ENCODE peak calls at places on chromosome 21, in nine cellular contexts. L, X, O, P, D, S, F, E and C are unnamed samples.

GRCh38 chr21:22881131-22881530 is 1882.9 kb downstream of the NCAM2 start:
- DNase-seq in L (no peak), X (no peak), O (no peak), P (no peak), D (no peak), S (no peak), F (no peak), E (no peak), C (no peak)

GRCh38 chr21:44681861-44682579 is at the start of gene KRTAP12-1:
- DNase-seq in L (no peak), X (no peak), O (no peak), P (no peak), D (no peak), S (no peak), F (no peak), E (no peak), C (peak; percentile 4)

GRCh38 chr21:45151484-45152115 is 77.2 kb downstream of the ADARB1 start:
- DNase-seq in L (no peak), X (peak; percentile 13), O (no peak), P (no peak), D (no peak), S (peak; percentile 50), F (no peak), E (no peak), C (no peak)

GRCh38 chr21:29264721-29265120 is 34.0 kb upstream of the BACH1 start:
- DNase-seq in L (no peak), X (no peak), O (no peak), P (no peak), D (no peak), S (no peak), F (no peak), E (peak; percentile 8), C (no peak)

GRCh38 chr21:15682182-15682895 is 47.4 kb upstream of the USP25 start:
- DNase-seq in L (peak; percentile 64), X (no peak), O (no peak), P (no peak), D (peak; percentile 26), S (no peak), F (no peak), E (peak; percentile 43), C (peak; percentile 73)

GRCh38 chr21:27631471-27631870 is 664.6 kb upstream of the ADAMTS5 start:
- DNase-seq in L (peak; percentile 62), X (no peak), O (no peak), P (no peak), D (peak; percentile 32), S (no peak), F (no peak), E (peak; percentile 41), C (no peak)

GRCh38 chr21:9837946-9838801 is 683.2 kb upstream of the TPTE start:
- DNase-seq in L (no peak), X (no peak), O (no peak), P (no peak), D (no peak), S (peak; percentile 66), F (no peak), E (no peak), C (no peak)

GRCh38 chr21:17780539-17780938 is 38.6 kb downstream of the C21orf91 start:
- DNase-seq in L (no peak), X (no peak), O (no peak), P (no peak), D (no peak), S (no peak), F (no peak), E (peak; percentile 8), C (no peak)

GRCh38 chr21:45258476-45258875 is 29.2 kb downstream of the POFUT2 start:
- DNase-seq in L (no peak), X (peak; percentile 12), O (no peak), P (no peak), D (no peak), S (no peak), F (no peak), E (no peak), C (no peak)

GRCh38 chr21:16162953-16163352 is 433.2 kb downstream of the USP25 start:
- DNase-seq in L (no peak), X (no peak), O (no peak), P (no peak), D (no peak), S (no peak), F (no peak), E (no peak), C (no peak)

GRCh38 chr21:32463889-32464300 is 51.4 kb downstream of the EVA1C start:
- DNase-seq in L (peak; percentile 99), X (no peak), O (no peak), P (no peak), D (peak; percentile 97), S (no peak), F (no peak), E (peak; percentile 98), C (peak; percentile 81)

GRCh38 chr21:22631066-22631465 is 1632.9 kb downstream of the NCAM2 start:
- DNase-seq in L (no peak), X (no peak), O (no peak), P (no peak), D (no peak), S (no peak), F (no peak), E (no peak), C (no peak)

GRCh38 chr21:44579056-44579832 is 1.2 kb downstream of the KRTAP10-5 start:
- DNase-seq in L (no peak), X (no peak), O (no peak), P (no peak), D (no peak), S (no peak), F (no peak), E (no peak), C (no peak)

GRCh38 chr21:35586305-35586704 is 474.0 kb downstream of the SETD4 start:
- DNase-seq in L (no peak), X (no peak), O (no peak), P (no peak), D (no peak), S (no peak), F (no peak), E (no peak), C (no peak)

GRCh38 chr21:33199516-33200217 is 30.1 kb upstream of the IFNAR2 start:
- DNase-seq in L (peak; percentile 97), X (peak; percentile 90), O (no peak), P (peak; percentile 90), D (peak; percentile 93), S (peak; percentile 89), F (peak; percentile 64), E (peak; percentile 88), C (peak; percentile 96)

DNA sequence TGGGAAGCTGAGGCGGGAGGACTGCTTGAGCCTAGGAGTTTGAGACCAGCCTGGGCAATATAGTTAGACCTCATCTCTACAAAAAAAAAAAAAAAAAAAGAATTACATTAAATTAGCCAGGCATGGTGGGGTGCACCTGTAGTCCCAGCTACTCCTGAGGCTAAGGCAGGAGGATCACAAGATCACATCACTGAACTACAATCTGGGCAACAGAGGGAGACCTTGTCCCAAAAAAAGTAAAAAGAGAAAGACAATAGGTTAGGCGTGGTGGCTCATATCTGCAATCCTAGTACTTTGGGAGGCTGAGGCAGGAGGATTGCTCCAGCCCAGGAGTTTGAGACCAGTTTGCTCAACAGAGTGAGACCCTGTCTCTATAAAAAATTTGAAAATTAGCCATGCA is 130.3 kb downstream of the TIAM1 start:
- DNase-seq in L (peak; percentile 16), X (no peak), O (no peak), P (no peak), D (no peak), S (no peak), F (no peak), E (no peak), C (peak; percentile 39)
- TF ChIP-seq CTCF in L (no peak), X (no peak), O (no peak), P (no peak), D (no peak), S (no peak), F (no peak), E (no peak), C (no peak)

DNA sequence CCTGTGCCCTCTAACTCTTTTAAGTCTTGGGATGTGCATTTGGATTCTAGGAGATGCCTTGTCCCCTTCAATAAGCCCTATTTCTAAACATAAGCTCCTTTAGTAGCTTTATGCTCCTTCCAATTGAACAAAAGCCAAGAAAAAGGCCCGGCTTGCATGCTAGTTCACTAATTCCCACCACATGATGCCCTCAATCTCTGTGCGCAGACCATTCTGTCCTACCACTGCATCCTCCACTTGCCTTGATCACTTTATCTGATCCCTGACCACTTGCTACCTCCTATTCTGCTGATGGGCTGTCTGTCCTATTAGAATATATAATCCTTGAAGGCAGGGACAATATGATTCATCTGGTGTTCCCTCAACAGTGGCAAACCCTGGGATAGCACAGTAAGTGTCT is 73.6 kb downstream of the APP start:
- DNase-seq in L (no peak), X (no peak), O (no peak), P (no peak), D (no peak), S (no peak), F (no peak), E (no peak), C (no peak)
- TF ChIP-seq CTCF in L (no peak), X (no peak), O (no peak), P (no peak), D (no peak), S (no peak), F (no peak), E (no peak), C (no peak)

DNA sequence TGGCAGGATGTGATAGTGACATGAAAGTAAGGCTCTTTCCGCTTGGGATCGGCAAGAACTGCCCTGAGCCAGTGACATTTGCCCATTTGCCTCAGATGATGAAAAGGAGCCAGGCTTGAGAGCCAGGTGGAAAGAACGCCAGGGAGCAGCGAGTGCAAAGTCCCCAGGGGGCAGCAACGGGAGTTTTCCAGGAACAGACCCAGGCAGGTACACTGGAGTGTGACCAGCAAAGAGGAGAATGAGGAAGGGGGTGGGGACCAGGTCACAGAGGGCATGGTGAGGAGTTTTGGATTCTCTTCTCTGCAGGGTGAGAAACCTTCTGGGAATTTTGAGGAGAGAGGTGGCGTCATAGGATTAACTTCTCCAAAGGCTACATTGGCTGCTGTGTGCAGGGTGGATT is 10.8 kb upstream of the ETS2 start:
- DNase-seq in L (no peak), X (no peak), O (peak; percentile 70), P (no peak), D (no peak), S (no peak), F (no peak), E (no peak), C (peak; percentile 79)
- TF ChIP-seq CTCF in L (no peak), X (no peak), O (no peak), P (no peak), D (no peak), S (no peak), F (no peak), E (no peak), C (no peak)

GRCh38 chr21:37365657-37366487 is 701 bp upstream of the DYRK1A start:
- DNase-seq in L (peak; percentile 57), X (peak; percentile 72), O (peak; percentile 86), P (peak; percentile 58), D (peak; percentile 69), S (peak; percentile 82), F (peak; percentile 77), E (peak; percentile 62), C (peak; percentile 72)

GRCh38 chr21:37367301-37367757 is 756 bp downstream of the DYRK1A start:
- DNase-seq in L (no peak), X (no peak), O (no peak), P (no peak), D (no peak), S (no peak), F (peak; percentile 43), E (no peak), C (no peak)

GRCh38 chr21:37364722-37365121 is 1.9 kb upstream of the DYRK1A start:
- DNase-seq in L (no peak), X (no peak), O (no peak), P (no peak), D (no peak), S (no peak), F (no peak), E (no peak), C (no peak)

GRCh38 chr21:37367758-37368535 is 1.4 kb downstream of the DYRK1A start:
- DNase-seq in L (peak; percentile 47), X (peak; percentile 56), O (peak; percentile 64), P (peak; percentile 72), D (peak; percentile 37), S (peak; percentile 73), F (peak; percentile 37), E (peak; percentile 55), C (peak; percentile 42)

GRCh38 chr21:37366488-37367300 is at the start of gene DYRK1A:
- DNase-seq in L (peak; percentile 99), X (peak; percentile 100), O (peak; percentile 98), P (peak; percentile 100), D (peak; percentile 100), S (peak; percentile 100), F (peak; percentile 98), E (peak; percentile 98), C (peak; percentile 99)
- TF ChIP-seq CTCF in L (no peak), X (no peak), O (no peak), P (no peak), D (no peak), S (no peak), F (no peak), E (no peak), C (no peak)